ENCODE peak calls at places on chromosome 10, in ten cellular contexts. T is brain microvascular endothelial cell, I is upper lobe of right lung, M is lower leg skin, Y is stomach, C is Peyer's patch, D is GM12864, X is endodermal cell, O is HL-60, N is left ventricle myocardium inferior. S is an unnamed sample.

GRCh38 chr10:70307096-70307495 is 23.3 kb upstream of the NPFFR1 start:
- DNase-seq in M (no peak), X (no peak), O (no peak), Y (no peak), N (no peak), T (no peak), I (no peak), D (no peak), C (no peak), S (no peak)

GRCh38 chr10:11020026-11020820 is 2.6 kb downstream of the CELF2 start:
- DNase-seq in N (no peak), O (no peak), X (no peak), C (no peak), I (no peak), T (no peak), M (no peak), D (no peak), Y (no peak), S (no peak)

GRCh38 chr10:131166486-131166885 is 145.0 kb downstream of the TCERG1L start:
- DNase-seq in X (peak), M (peak), N (no peak), T (no peak), Y (no peak), D (no peak), C (peak), I (peak), O (no peak), S (no peak)

GRCh38 chr10:71205468-71205867 is 6.9 kb upstream of the UNC5B start:
- DNase-seq in O (no peak), D (no peak), I (no peak), M (no peak), T (no peak), N (no peak), Y (no peak), C (no peak), X (no peak), S (no peak)

GRCh38 chr10:51416494-51416893 is 282.9 kb downstream of the CSTF2T start:
- DNase-seq in D (no peak), N (no peak), T (no peak), M (no peak), C (no peak), O (no peak), X (no peak), I (no peak), Y (no peak), S (no peak)

GRCh38 chr10:52229271-52229931 is 84.7 kb upstream of the DKK1 start:
- DNase-seq in C (no peak), N (no peak), M (no peak), T (peak), Y (no peak), O (no peak), X (no peak), I (no peak), D (no peak), S (peak)

GRCh38 chr10:109929501-109930219 is 6.3 kb upstream of the XPNPEP1 start:
- DNase-seq in Y (no peak), C (no peak), D (no peak), M (no peak), O (peak), X (no peak), N (no peak), I (no peak), T (no peak), S (no peak)

GRCh38 chr10:102118867-102119266 is 1.3 kb downstream of the LDB1 start:
- DNase-seq in C (peak), I (peak), D (no peak), X (peak), M (peak), T (no peak), N (no peak), O (peak), Y (peak), S (no peak)

GRCh38 chr10:122164815-122165491 is 106.1 kb upstream of the BTBD16 start:
- DNase-seq in M (no peak), O (no peak), N (no peak), I (no peak), C (no peak), D (no peak), Y (peak), X (peak), T (no peak), S (no peak)

GRCh38 chr10:110365356-110366143 is 60.8 kb upstream of the SMNDC1 start:
- DNase-seq in C (no peak), M (no peak), Y (no peak), I (no peak), O (no peak), X (no peak), T (no peak), D (no peak), N (no peak), S (no peak)

GRCh38 chr10:76628801-76629200 is 1008.8 kb downstream of the KCNMA1 start:
- DNase-seq in N (no peak), Y (no peak), C (no peak), T (no peak), D (no peak), O (no peak), M (no peak), I (no peak), X (no peak), S (no peak)

GRCh38 chr10:103921750-103922195 is 3.8 kb upstream of the STN1 start:
- DNase-seq in D (no peak), I (no peak), N (no peak), T (peak), X (peak), M (no peak), C (peak), O (peak), Y (peak), S (peak)

GRCh38 chr10:97919012-97919411 is 69.4 kb downstream of the GOLGA7B start:
- DNase-seq in C (no peak), D (no peak), M (no peak), O (no peak), X (no peak), Y (no peak), T (no peak), N (no peak), I (no peak), S (no peak)

GRCh38 chr10:116947838-116948529 is 57.0 kb downstream of the SHTN1 start:
- DNase-seq in T (peak), M (no peak), D (no peak), Y (no peak), N (no peak), C (no peak), O (no peak), I (no peak), X (peak), S (peak)

GRCh38 chr10:70512149-70512611 is 33.6 kb downstream of the PALD1 start:
- DNase-seq in O (no peak), M (no peak), T (no peak), D (no peak), Y (no peak), X (no peak), I (no peak), C (no peak), N (no peak), S (no peak)

GRCh38 chr10:95756796-95757657 is 1.1 kb downstream of the ENTPD1 start:
- DNase-seq in O (no peak), X (no peak), T (no peak), Y (no peak), I (no peak), C (no peak), M (no peak), N (no peak), D (no peak), S (no peak)

GRCh38 chr10:119769886-119770285 is 44.0 kb downstream of the INPP5F start:
- DNase-seq in C (no peak), M (no peak), X (no peak), Y (no peak), O (no peak), N (no peak), D (no peak), I (no peak), T (peak), S (peak)

GRCh38 chr10:69410487-69410886 is 6.2 kb downstream of the TACR2 start:
- DNase-seq in N (no peak), I (no peak), Y (no peak), T (no peak), D (no peak), O (no peak), M (no peak), X (no peak), C (no peak), S (peak)

GRCh38 chr10:43355749-43356371 is 15.6 kb upstream of the FXYD4 start:
- DNase-seq in X (no peak), M (no peak), T (peak), I (no peak), C (peak), N (no peak), O (no peak), Y (no peak), D (no peak), S (no peak)

GRCh38 chr10:90136731-90137316 is 435.4 kb downstream of the KIF20B start:
- DNase-seq in O (no peak), D (no peak), C (no peak), N (no peak), Y (no peak), M (no peak), X (peak), I (no peak), T (no peak), S (peak)

GRCh38 chr10:70615784-70616511 is 13.4 kb upstream of the PRF1 start:
- DNase-seq in M (no peak), X (no peak), D (no peak), O (peak), N (no peak), T (no peak), Y (no peak), I (no peak), C (peak), S (no peak)

GRCh38 chr10:17023386-17024298 is 106.0 kb downstream of the CUBN start:
- DNase-seq in I (no peak), D (peak), M (no peak), O (peak), C (peak), Y (peak), X (peak), T (peak), N (no peak), S (peak)

GRCh38 chr10:110681023-110681681 is 37.0 kb downstream of the RBM20 start:
- DNase-seq in Y (peak), O (peak), T (peak), X (peak), I (no peak), N (peak), D (no peak), C (peak), M (no peak), S (peak)

GRCh38 chr10:61752111-61753011 is 89.6 kb downstream of the CABCOCO1 start:
- DNase-seq in I (no peak), Y (no peak), O (no peak), X (no peak), D (no peak), T (peak), C (no peak), N (no peak), M (no peak), S (peak)

GRCh38 chr10:99579971-99580370 is 40.3 kb downstream of the SLC25A28 start:
- DNase-seq in N (no peak), C (no peak), O (no peak), T (no peak), D (no peak), Y (no peak), I (no peak), X (no peak), M (no peak), S (no peak)

GRCh38 chr10:46288601-46289206 is 1.9 kb downstream of the ANTXRL start:
- DNase-seq in D (no peak), T (no peak), N (no peak), M (peak), O (no peak), X (peak), Y (no peak), C (peak), I (peak), S (no peak)

GRCh38 chr10:92407305-92408016 is 116.5 kb downstream of the MARCHF5 start:
- DNase-seq in D (no peak), C (no peak), T (no peak), N (no peak), Y (no peak), X (no peak), O (no peak), M (no peak), I (no peak), S (no peak)

GRCh38 chr10:2897619-2898508 is 169.5 kb upstream of the PFKP start:
- DNase-seq in O (no peak), T (no peak), N (no peak), Y (no peak), X (no peak), D (no peak), I (no peak), C (no peak), M (peak), S (no peak)

GRCh38 chr10:125521721-125522680 is 161.0 kb downstream of the TEX36 start:
- DNase-seq in X (peak), M (peak), O (peak), C (no peak), D (peak), N (no peak), Y (no peak), T (no peak), I (no peak), S (no peak)

GRCh38 chr10:59870152-59870551 is 36.2 kb downstream of the CCDC6 start:
- DNase-seq in Y (no peak), N (no peak), M (no peak), I (no peak), D (no peak), O (no peak), X (no peak), T (no peak), C (no peak), S (no peak)

DNA sequence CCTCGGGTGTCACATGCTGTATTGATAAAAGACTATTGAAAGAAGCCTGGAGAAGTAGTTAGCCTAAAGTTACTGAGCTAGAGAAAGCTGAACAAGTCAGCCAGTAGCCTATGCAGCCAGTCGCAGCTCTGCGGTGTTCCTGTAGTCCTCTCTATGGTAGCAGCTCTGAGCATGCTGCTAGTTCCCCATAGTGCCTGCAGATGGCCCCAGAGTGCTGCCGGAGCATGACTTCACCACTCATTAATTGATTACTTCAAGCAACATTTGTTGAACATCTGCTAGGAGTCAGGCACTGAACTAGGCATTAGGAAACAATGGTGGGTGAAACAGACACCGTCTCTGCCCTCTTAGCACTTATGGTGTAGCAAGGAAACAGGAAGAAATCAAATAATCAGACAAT is 422.7 kb downstream of the SORCS3 start:
- DNase-seq in N (peak), T (no peak), M (no peak), O (peak), X (peak), D (peak), I (no peak), Y (peak), C (peak), S (peak)
- TF ChIP-seq CTCF in N (peak), T (peak), M (no peak), O (peak), X (peak), D (peak), I (peak), Y (peak), C (no peak), S (no peak)

GRCh38 chr10:65660006-65660405 is 1265.8 kb upstream of the LRRTM3 start:
- DNase-seq in D (no peak), N (no peak), O (no peak), X (no peak), I (no peak), Y (no peak), M (no peak), T (no peak), C (no peak), S (no peak)
- H3K4me3 ChIP-seq in D (no peak), N (no peak), O (no peak), X (no peak), I (no peak), Y (no peak), M (no peak), T (no peak), C (no peak), S (no peak)

DNA sequence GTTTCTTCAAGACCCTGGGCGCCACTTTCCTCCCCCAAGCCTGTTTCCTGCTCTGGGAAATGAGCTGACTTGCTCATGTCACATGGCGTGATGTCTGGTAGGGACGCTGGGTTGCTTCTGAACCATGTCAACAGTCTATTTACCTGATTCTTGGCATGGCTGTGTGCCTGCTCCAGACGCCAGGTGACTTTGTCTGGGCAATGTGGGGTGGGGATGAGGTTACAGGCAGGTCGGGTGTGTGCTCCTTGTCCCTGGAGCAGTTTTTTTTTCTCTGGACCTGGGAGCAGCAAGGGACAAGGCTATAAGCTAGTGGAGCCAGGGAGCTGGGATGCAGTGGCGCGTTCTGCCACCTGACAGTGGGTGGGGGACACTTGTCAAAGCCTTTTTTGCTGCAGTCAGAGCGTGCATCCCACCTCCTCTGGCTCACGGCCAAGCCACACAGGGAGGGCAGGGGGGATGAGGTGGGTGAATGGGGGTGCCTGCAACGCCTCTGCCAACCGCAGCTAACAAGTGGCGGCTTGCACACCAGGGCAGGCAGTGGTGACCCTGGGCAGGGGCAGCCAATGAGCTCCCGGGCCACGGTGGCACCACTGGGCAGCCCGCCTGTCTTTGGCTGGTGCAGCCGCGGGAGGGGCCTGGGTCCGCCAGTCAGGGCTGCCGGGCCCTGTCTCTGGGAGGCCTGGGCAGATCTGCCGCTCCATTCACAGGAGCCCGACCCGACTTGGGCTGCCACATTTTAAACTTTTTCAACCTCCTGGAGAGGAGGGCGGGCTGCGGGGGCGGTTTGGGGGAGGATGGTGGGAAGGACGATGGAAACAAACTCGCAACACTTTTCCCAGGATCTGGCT is 22.9 kb downstream of the DNAJB12 start:
- DNase-seq in T (peak), C (peak), I (peak), Y (peak), O (peak), N (peak), D (peak), M (peak), X (peak), S (peak)
- TF ChIP-seq CTCF in T (peak), C (peak), I (peak), Y (peak), O (peak), N (peak), D (peak), M (no peak), X (peak), S (no peak)

DNA sequence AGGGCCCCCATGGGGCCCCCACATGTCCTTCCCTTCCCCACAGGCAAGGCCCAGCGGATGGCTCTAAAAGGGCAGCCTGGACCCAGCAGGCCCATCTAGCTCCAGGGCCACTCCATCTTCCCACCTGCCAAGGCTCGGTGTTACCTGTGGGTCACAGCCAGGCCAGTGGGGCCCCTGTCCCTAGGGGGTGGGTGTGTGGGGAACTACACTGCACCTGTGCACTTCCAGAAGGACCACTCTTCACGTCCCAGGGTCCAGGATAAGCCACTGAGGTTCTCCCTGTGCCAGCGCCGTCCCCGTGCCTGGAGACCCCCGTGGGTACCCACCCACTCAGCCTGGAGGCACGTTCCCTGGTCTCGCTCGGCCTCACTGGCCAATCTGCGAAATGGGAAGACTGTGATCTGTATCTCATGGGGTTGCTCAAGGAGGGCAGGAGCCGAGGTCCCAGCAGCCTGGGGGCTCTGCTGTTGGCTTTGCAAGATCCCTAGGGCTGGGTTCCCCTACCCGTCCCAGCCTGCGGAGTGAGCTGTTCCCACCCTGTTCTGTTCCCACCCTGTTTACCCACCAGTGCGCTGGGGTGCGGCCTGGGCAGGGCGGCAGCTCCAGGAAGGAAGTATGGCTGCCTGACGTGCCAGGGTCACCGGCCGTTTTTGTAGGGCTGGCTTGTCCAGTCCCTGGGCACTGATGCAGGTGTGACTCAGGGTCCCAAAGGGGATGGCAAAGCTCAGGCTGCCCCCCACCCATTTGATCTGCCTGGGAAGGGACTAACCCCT is 4.6 kb downstream of the PWWP2B start:
- DNase-seq in O (no peak), X (no peak), D (no peak), T (no peak), N (peak), C (peak), Y (peak), I (peak), M (no peak), S (no peak)
- H3K4me3 ChIP-seq in O (no peak), X (no peak), D (no peak), T (no peak), N (no peak), C (no peak), Y (no peak), I (no peak), M (no peak), S (no peak)